ENCODE peak calls at places on chromosomes 12 and 14, in six cellular contexts. B, L, W, D, C and R are unnamed samples.

GRCh38 chr12:121590476-121591143 is 9.8 kb upstream of the KDM2B start:
- DNase-seq in B (peak), L (peak), W (no peak), D (peak), C (no peak), R (no peak)

GRCh38 chr14:22882529-22883190 is 362 bp upstream of the REM2 start:
- DNase-seq in B (no peak), L (peak), W (peak), D (peak), C (no peak), R (no peak)

GRCh38 chr12:10082057-10082874 is 16.5 kb downstream of the CLEC1A start:
- DNase-seq in B (no peak), L (no peak), W (no peak), D (no peak), C (no peak), R (no peak)

GRCh38 chr12:124551268-124552144 is 15.9 kb downstream of the NCOR2 start:
- DNase-seq in B (no peak), L (peak), W (peak), D (peak), C (no peak), R (no peak)

GRCh38 chr12:52618216-52618615 is at the start of gene KRT73:
- DNase-seq in B (no peak), L (no peak), W (no peak), D (no peak), C (no peak), R (no peak)

GRCh38 chr12:49706351-49707126 is 666 bp downstream of the FMNL3 start:
- DNase-seq in B (no peak), L (peak), W (peak), D (peak), C (no peak), R (no peak)

GRCh38 chr14:104805326-104805678 is 4.4 kb downstream of the ZBTB42 start:
- DNase-seq in B (no peak), L (peak), W (peak), D (peak), C (no peak), R (peak)

GRCh38 chr12:29133141-29133540 is 15.9 kb upstream of the FAR2 start:
- DNase-seq in B (no peak), L (no peak), W (no peak), D (no peak), C (no peak), R (no peak)

GRCh38 chr14:22715890-22716289 is 50.6 kb upstream of the OXA1L start:
- DNase-seq in B (no peak), L (no peak), W (no peak), D (no peak), C (no peak), R (no peak)

GRCh38 chr14:21308479-21309237 is 28.8 kb downstream of the RPGRIP1 start:
- DNase-seq in B (peak), L (peak), W (no peak), D (peak), C (peak), R (peak)

GRCh38 chr12:12048714-12049113 is 22.0 kb upstream of the BCL2L14 start:
- DNase-seq in B (no peak), L (no peak), W (no peak), D (no peak), C (no peak), R (no peak)

GRCh38 chr12:40946612-40947194 is 241.4 kb upstream of the PDZRN4 start:
- DNase-seq in B (no peak), L (peak), W (peak), D (peak), C (no peak), R (peak)

GRCh38 chr14:67766035-67766680 is 50.2 kb downstream of the ZFYVE26 start:
- DNase-seq in B (no peak), L (no peak), W (no peak), D (no peak), C (no peak), R (peak)

GRCh38 chr12:119956047-119956446 is 33.0 kb upstream of the BICDL1 start:
- DNase-seq in B (no peak), L (no peak), W (no peak), D (peak), C (no peak), R (no peak)

GRCh38 chr12:109542876-109543275 is 30.4 kb downstream of the MMAB start:
- DNase-seq in B (no peak), L (no peak), W (no peak), D (no peak), C (no peak), R (no peak)

GRCh38 chr12:53474077-53474476 is 22.2 kb downstream of the PCBP2 start:
- DNase-seq in B (no peak), L (no peak), W (no peak), D (no peak), C (no peak), R (no peak)

GRCh38 chr14:104138098-104138890 is at the start of gene KIF26A:
- DNase-seq in B (no peak), L (no peak), W (peak), D (no peak), C (no peak), R (peak)

GRCh38 chr12:100574262-100575074 is 984 bp downstream of the GAS2L3 start:
- DNase-seq in B (no peak), L (no peak), W (peak), D (no peak), C (no peak), R (peak)

GRCh38 chr12:55833056-55833455 is 3.7 kb upstream of the DNAJC14 start:
- DNase-seq in B (no peak), L (no peak), W (no peak), D (no peak), C (no peak), R (no peak)

GRCh38 chr12:47039756-47040155 is 39.7 kb upstream of the PCED1B start:
- DNase-seq in B (no peak), L (no peak), W (no peak), D (no peak), C (no peak), R (no peak)

GRCh38 chr14:88879016-88879415 is 54.6 kb downstream of the TTC8 start:
- DNase-seq in B (no peak), L (peak), W (no peak), D (peak), C (no peak), R (peak)

GRCh38 chr14:105862581-105863239 is 336.3 kb downstream of the TMEM121 start:
- DNase-seq in B (no peak), L (no peak), W (no peak), D (no peak), C (no peak), R (no peak)

GRCh38 chr12:51972424-51972812 is 20.9 kb downstream of the ACVR1B start:
- DNase-seq in B (no peak), L (no peak), W (no peak), D (no peak), C (no peak), R (no peak)

GRCh38 chr12:82357845-82358199 is 365 bp downstream of the CCDC59 start:
- DNase-seq in B (no peak), L (no peak), W (no peak), D (peak), C (no peak), R (peak)

GRCh38 chr12:115000038-115000437 is 316.1 kb upstream of the TBX3 start:
- DNase-seq in B (peak), L (peak), W (no peak), D (no peak), C (peak), R (peak)

GRCh38 chr14:72788972-72789728 is 104.8 kb downstream of the DPF3 start:
- DNase-seq in B (no peak), L (no peak), W (peak), D (no peak), C (no peak), R (no peak)

GRCh38 chr12:121800694-121801600 is 2.9 kb upstream of the SETD1B start:
- DNase-seq in B (no peak), L (peak), W (peak), D (peak), C (no peak), R (no peak)

GRCh38 chr12:52494518-52494917 is 1.5 kb upstream of the KRT6A start:
- DNase-seq in B (no peak), L (no peak), W (no peak), D (no peak), C (no peak), R (no peak)

GRCh38 chr14:100203962-100204834 is 34.7 kb upstream of the YY1 start:
- DNase-seq in B (no peak), L (peak), W (no peak), D (no peak), C (no peak), R (no peak)

GRCh38 chr14:90514015-90514398 is 117.2 kb downstream of the CALM1 start:
- DNase-seq in B (no peak), L (no peak), W (no peak), D (no peak), C (no peak), R (no peak)

GRCh38 chr14:68088463-68088862 is 268.9 kb downstream of the RAD51B start:
- DNase-seq in B (no peak), L (peak), W (no peak), D (no peak), C (no peak), R (peak)

GRCh38 chr12:61757831-61758505 is 502.2 kb upstream of the USP15 start:
- DNase-seq in B (no peak), L (no peak), W (no peak), D (no peak), C (no peak), R (no peak)

GRCh38 chr14:83129503-83129902 is 1595.8 kb upstream of the SEL1L start:
- DNase-seq in B (no peak), L (no peak), W (no peak), D (no peak), C (no peak), R (no peak)

GRCh38 chr12:990649-991349 is at the start of gene ERC1:
- DNase-seq in B (no peak), L (peak), W (peak), D (peak), C (no peak), R (peak)

GRCh38 chr12:990308-990648 is 745 bp upstream of the ERC1 start:
- DNase-seq in B (no peak), L (peak), W (no peak), D (peak), C (no peak), R (no peak)

GRCh38 chr12:989751-990278 is 1.2 kb upstream of the ERC1 start:
- DNase-seq in B (no peak), L (peak), W (peak), D (peak), C (no peak), R (peak)

GRCh38 chr12:992647-993046 is 1.6 kb downstream of the ERC1 start:
- DNase-seq in B (no peak), L (no peak), W (no peak), D (no peak), C (no peak), R (no peak)

DNA sequence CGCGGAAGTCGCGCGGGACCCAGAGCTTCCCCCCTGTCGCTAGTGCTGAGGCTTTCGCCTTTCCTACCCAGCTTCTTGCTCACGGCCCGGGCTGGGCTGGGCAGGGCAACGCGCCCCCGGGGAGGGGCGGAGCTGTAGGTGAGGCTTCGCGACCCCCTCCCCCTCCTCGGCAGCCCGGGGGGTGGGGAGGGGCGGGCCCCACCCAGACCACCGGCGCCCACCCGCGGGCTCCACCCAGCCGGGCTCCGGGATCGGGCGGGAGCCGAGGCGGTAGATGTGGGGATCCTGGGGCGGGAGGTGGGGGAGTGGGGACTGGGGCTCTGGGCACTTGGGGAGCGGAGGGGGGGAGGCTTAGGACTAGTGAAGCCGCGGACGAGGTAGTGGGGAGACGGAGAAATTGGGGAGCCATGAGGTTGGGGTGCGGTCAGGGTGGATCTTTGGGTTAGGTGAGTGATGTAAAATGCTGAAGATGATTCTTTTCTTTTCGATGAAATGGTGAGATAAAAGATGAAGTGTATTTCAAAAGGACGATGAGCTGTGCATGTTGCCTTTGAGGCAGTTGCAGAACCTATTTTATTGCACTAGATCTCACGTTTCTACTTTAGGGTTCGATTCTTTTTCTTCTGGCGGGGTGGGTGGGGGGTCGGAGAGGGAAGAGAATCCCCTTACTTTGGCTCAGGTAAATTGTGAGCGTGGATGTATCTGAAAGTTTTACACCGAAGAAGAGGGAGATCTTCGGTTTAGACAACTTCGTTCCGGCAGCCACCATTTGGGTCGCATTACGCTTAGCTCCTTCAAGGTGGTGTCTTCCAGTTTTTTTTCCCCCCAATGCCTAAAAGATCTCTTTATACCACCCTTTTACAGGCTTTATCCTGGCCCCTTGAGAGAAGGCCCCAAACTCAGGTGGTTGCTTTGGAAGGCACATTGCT is 591 bp downstream of the ERC1 start:
- DNase-seq in B (no peak), L (peak), W (peak), D (no peak), C (no peak), R (no peak)
- TF ChIP-seq RFX5 in B (no peak), L (no peak), W (no peak), D (no peak), C (no peak), R (no peak)

GRCh38 chr12:63795032-63795687 is 15.5 kb downstream of the RXYLT1 start:
- DNase-seq in B (no peak), L (no peak), W (no peak), D (no peak), C (no peak), R (no peak)
- TF ChIP-seq RFX5 in B (no peak), L (no peak), W (no peak), D (no peak), C (no peak), R (no peak)

GRCh38 chr12:104641862-104642261 is 185.1 kb downstream of the CHST11 start:
- DNase-seq in B (peak), L (no peak), W (no peak), D (no peak), C (no peak), R (no peak)

GRCh38 chr12:104643921-104644669 is 187.3 kb downstream of the CHST11 start:
- DNase-seq in B (peak), L (no peak), W (peak), D (no peak), C (no peak), R (no peak)

GRCh38 chr12:104638760-104639319 is 182.1 kb downstream of the CHST11 start:
- DNase-seq in B (no peak), L (no peak), W (no peak), D (no peak), C (no peak), R (no peak)

GRCh38 chr12:104638218-104638617 is 181.5 kb downstream of the CHST11 start:
- DNase-seq in B (no peak), L (no peak), W (no peak), D (no peak), C (no peak), R (no peak)

GRCh38 chr12:104643093-104643646 is 186.4 kb downstream of the CHST11 start:
- DNase-seq in B (peak), L (no peak), W (no peak), D (no peak), C (no peak), R (no peak)
- TF ChIP-seq RFX5 in B (no peak), L (no peak), W (no peak), D (no peak), C (no peak), R (no peak)

DNA sequence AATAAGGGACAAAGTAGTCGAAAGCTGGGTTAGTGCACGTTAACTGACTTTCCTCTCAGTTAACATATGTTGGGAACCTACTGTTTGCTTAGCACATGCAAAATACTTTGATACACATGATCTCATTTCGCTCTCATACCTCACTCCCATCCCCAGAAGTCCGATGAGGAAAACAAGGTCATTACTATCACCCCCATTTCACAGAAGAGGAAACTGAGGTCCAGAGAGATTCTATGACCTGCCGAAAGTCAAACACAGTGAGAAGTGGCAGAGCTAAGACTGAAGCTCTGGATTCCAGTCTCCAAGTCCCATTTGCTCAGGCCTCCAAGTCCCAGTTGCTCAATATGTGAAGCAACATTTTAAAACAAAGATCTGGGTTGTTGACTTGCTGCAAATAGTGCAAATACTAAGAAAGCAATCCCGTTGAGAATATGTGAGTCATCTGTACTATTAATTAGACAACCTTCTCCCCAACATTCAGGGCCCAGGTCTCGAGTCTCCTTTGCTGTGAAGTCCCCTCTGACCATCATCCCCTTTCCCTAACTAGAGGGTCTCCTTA is 170.6 kb upstream of the PWP1 start:
- DNase-seq in B (no peak), L (peak), W (no peak), D (no peak), C (no peak), R (peak)
- TF ChIP-seq RFX5 in B (no peak), L (no peak), W (no peak), D (no peak), C (no peak), R (no peak)

DNA sequence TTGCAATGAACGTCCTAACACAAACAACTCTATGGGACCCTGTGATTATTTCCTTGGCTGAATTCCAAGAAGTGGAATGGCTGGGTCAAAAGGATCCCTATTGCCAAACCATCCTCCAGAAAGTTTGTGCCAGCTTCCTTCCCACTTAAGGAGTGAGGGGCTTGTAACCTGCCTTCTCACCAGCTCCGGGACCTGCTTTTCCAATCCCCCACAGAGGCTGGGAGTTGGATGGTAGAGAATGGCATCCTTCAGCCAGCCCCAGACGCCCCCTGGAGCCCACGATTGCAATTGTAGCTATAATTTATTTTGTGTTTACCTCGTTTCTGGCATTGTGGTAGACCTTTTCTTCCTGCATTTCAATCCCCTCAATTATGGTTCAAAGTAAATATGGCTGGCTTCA is 9.7 kb upstream of the ZDHHC22 start:
- DNase-seq in B (no peak), L (no peak), W (peak), D (peak), C (no peak), R (peak)
- TF ChIP-seq RFX5 in B (no peak), L (no peak), W (no peak), D (no peak), C (no peak), R (no peak)

DNA sequence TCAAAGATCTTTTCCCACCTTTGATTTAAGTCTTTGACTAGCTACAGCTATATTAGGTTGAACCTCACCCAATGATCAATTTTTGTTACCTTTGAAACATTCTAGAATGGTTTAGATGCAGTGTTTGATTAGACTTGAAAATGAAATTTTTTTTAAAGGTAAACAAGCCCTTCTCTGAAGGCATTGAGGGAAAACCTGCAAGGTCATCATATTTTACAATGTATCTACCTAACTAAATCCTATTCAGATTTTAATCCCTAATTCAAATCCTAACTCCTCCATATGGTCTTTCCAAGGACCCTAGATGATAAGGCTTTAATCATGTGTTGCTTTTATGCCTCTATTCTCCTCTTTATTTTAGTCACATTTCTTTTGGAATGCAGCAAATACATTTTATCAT is 95.4 kb downstream of the ALG10B start:
- DNase-seq in B (no peak), L (no peak), W (no peak), D (no peak), C (no peak), R (no peak)
- TF ChIP-seq RFX5 in B (no peak), L (no peak), W (no peak), D (no peak), C (no peak), R (no peak)

GRCh38 chr14:70640938-70641547 is 673 bp upstream of the TTC9 start:
- DNase-seq in B (peak), L (peak), W (peak), D (no peak), C (no peak), R (peak)
- TF ChIP-seq RFX5 in B (no peak), L (no peak), W (no peak), D (no peak), C (no peak), R (no peak)

GRCh38 chr14:51428981-51429380 is 188.9 kb downstream of the TMX1 start:
- DNase-seq in B (no peak), L (no peak), W (no peak), D (no peak), C (no peak), R (no peak)

GRCh38 chr14:51431033-51431709 is 191.1 kb downstream of the TMX1 start:
- DNase-seq in B (no peak), L (no peak), W (no peak), D (no peak), C (no peak), R (no peak)

GRCh38 chr14:51431741-51432140 is 191.7 kb downstream of the TMX1 start:
- DNase-seq in B (no peak), L (no peak), W (no peak), D (no peak), C (no peak), R (no peak)

GRCh38 chr14:51430600-51430999 is 190.6 kb downstream of the TMX1 start:
- DNase-seq in B (no peak), L (no peak), W (no peak), D (no peak), C (peak), R (no peak)

GRCh38 chr14:51430079-51430478 is 190.0 kb downstream of the TMX1 start:
- DNase-seq in B (no peak), L (no peak), W (no peak), D (no peak), C (no peak), R (no peak)
- TF ChIP-seq RFX5 in B (no peak), L (no peak), W (no peak), D (no peak), C (no peak), R (no peak)

DNA sequence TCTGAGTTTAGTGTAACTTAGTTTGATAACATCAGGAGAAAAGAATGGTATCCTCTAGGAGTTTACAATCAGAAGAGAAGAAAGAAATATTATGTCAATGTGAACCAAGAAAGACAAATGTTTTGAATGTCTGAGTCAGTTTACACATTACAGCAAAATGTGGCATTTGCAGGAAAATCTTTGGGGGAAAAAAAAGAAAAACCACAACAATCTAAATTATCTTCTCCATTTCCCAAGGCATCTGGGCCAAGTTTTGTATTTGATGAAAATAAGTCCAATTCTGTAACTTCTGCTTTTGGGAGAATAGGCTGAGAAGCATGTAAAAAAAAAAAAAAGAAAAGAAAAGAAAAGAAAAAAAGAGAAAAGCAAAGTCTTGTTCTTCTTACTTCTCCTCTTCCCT is 58.8 kb upstream of the FLRT2 start:
- DNase-seq in B (no peak), L (peak), W (no peak), D (no peak), C (no peak), R (no peak)
- TF ChIP-seq RFX5 in B (no peak), L (no peak), W (no peak), D (no peak), C (no peak), R (no peak)